ENCODE peak calls at places on chromosomes 2 and 18, in five cellular contexts. U, K, H, R and L are unnamed samples.

GRCh38 chr2:54206596-54206995 is 49.4 kb downstream of the TSPYL6 start:
- DNase-seq in U (no peak), K (peak), R (peak), H (peak), L (no peak)

GRCh38 chr18:24609249-24609648 is 148.8 kb downstream of the HRH4 start:
- DNase-seq in R (no peak), K (no peak), U (no peak), H (no peak), L (no peak)

GRCh38 chr2:233828546-233829192 is 25.7 kb downstream of the HJURP start:
- DNase-seq in K (no peak), H (no peak), R (no peak), U (no peak), L (no peak)

GRCh38 chr18:39698436-39698835 is 2132.8 kb upstream of the CELF4 start:
- DNase-seq in U (no peak), K (no peak), H (no peak), R (no peak), L (no peak)

GRCh38 chr2:2232167-2232566 is 98.9 kb downstream of the MYT1L start:
- DNase-seq in H (no peak), K (no peak), U (no peak), R (no peak), L (no peak)

GRCh38 chr2:56688661-56689060 is 504.9 kb downstream of the CCDC85A start:
- DNase-seq in U (no peak), R (no peak), H (peak), K (no peak), L (no peak)

GRCh38 chr2:98518106-98518505 is 73.4 kb downstream of the INPP4A start:
- DNase-seq in U (no peak), R (peak), H (peak), K (peak), L (no peak)

GRCh38 chr2:123670286-123670685 is 354.8 kb upstream of the CNTNAP5 start:
- DNase-seq in U (no peak), R (no peak), K (no peak), H (no peak), L (no peak)

GRCh38 chr2:27326536-27326935 is 3.6 kb upstream of the MPV17 start:
- DNase-seq in R (no peak), H (no peak), U (no peak), K (no peak), L (no peak)

DNA sequence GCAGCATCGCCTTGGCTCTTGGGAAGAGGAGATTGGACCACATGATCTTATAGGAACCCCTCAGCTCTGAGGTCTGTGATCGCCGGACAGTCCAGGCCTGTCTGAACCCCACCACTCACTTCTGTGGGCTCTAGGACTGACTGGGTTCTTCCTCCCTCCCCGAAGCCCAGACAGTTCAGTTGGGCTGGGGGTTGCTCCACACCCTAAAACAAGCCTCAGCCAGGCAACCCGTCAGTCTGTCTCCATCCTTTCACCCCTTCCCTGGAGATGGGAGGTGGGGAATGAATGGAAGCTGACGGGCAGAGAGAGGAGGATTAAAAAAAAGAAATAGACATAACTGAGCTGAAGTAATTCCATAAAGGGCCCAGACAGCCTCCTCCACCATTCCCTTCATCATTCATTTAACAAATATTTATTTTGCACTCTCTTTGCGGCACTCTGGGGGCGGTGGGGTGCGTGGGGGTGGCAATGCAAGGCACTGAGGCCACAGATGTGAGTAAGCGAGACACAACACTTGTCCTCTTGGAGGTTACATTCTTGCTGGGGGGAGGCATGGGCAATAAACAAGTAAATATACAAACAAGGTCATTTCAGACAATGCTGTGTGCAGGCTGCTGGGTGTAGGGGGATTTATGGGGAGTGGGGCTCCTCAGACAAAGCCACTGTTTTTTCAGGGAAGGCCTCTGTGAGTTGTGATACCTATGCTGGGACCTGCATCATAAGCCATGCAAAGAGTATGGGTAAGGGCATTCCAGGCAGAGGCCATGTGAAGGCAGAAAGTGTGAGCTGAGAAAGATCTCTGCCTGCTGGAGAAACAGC is 12.9 kb downstream of the WNT10A start:
- DNase-seq in R (no peak), H (no peak), U (no peak), K (no peak), L (no peak)
- H3K4me3 ChIP-seq in R (peak), H (no peak), U (peak), K (peak), L (no peak)

GRCh38 chr2:99818842-99819241 is 323.5 kb downstream of the AFF3 start:
- DNase-seq in R (no peak), K (peak), H (peak), U (no peak), L (peak)
- TF ChIP-seq CTCF in R (no peak), K (peak), H (peak), U (no peak), L (no peak)

DNA sequence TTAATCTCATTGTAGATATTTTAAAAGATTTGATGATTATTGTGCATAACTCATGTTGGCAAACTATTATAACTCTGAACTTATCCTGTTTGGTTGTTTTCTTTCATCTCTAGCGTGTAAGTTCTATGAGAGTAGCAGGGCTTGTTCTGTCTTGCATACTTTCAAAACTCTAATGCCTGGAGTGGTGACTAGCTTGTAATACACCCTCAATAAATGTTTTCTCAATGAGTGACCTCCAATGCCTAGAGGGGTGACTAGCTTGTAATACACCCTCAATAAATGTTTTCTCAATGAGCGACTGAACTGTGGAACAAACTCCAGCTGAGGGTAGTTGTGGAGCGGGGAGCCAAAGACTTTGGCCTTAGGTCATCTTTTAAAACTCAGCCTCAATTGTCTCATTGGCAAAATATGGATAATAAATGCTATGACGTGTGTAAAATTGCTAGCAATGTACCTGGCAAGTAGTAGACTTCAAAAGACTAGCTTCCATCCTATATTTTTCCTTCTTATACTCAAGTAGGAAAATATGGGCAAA is 1.8 kb downstream of the GPD2 start:
- DNase-seq in R (no peak), K (no peak), U (no peak), H (no peak), L (peak)
- H3K4me3 ChIP-seq in R (no peak), K (peak), U (no peak), H (peak), L (peak)

DNA sequence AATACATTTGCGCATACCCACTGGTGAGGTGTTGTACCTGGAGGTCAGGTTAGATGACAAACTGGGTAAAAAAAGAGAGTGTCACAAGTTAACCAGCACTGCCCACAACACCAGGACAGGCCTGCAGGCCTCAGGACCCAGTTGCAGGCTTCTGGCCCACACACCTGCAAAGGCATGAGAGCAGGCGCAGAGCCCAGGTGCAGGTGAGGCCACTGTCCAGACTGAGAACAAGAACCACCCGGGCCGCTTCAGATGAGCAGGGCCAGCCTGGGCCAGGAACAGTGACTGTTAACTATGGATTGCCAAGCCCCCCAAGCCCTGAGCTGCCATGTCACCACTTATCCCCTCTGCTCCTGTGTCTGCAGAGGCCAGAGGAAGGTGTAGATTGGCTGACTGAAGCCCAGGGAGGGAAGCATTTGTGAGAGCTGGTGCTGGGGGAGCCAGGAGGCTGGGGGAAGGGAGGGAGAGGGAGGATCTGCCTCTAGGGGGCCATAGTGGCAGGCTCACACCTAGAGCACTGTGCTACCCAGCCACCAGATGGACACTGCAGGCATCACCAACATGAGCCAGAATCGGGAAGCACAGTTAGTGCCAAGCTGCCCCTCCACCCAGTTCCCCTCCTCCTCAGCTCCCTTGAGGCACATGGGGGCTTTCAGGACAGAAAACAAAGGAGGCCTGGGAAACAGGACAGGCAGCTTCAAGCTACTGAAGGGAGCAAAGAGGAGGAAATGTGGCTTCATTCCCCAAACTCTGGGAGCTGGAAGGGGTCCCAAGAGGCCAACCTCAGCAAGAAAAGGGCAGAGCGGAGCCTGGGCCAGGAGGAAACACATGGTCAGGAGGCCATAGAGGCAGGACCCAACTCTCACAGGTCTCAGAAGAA is 35.4 kb downstream of the SFXN5 start:
- DNase-seq in K (peak), U (no peak), H (no peak), R (peak), L (no peak)
- TF ChIP-seq CTCF in K (peak), U (no peak), H (no peak), R (peak), L (no peak)

GRCh38 chr2:48445091-48445725 is 84.7 kb upstream of the STON1 start:
- DNase-seq in R (no peak), K (no peak), U (no peak), H (no peak), L (no peak)
- H3K4me3 ChIP-seq in R (no peak), K (no peak), U (no peak), H (no peak), L (no peak)

DNA sequence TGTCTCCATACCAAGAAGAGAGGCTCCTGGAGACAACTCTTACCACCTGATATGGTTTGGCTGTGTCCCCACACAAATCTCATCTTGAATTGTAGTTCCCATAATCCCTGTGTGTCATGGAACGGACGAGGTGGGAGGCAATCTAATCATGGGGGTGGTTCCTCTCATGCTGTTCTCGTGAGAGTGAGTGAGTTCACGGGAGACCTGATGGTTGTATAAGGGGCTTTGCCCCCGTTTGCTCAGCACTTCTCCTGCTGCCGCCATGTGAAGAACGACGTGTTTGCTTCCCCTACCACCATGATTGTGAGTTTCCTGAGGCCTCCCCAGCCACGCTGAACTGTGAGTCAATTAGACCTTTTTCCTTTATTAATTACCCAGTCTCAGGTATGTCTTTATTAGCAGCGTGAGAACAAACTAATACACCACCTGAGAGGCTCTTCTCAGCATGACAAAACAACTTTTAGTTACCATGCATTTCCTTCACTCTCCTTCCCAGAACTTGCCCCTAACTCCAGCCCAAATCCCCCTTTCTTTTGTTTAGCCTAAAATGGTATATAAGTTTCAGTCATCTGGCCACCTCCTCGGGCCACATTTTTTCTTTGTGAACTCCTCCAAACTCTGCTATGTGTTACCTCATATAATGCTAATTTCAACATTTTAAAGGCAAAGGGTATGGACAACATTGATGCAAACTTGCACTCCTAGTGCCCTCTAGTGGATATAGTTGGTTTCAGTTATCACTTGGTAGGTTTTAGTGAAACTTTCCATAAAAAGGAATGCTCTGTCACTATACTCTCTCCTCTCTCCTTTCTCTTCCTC is 58.6 kb upstream of the SLC25A52 start:
- DNase-seq in H (peak), U (peak), K (peak), R (peak), L (peak)
- TF ChIP-seq CTCF in H (peak), U (peak), K (peak), R (peak), L (peak)